ENCODE peak calls at places on chromosomes 4 and X, in five cellular contexts. Y is IMR-90, H is mesendoderm, L is mesenchymal stem cell, G is H1. V is an unnamed sample.

GRCh38 chr4:93317046-93317445 is 511.5 kb upstream of the ATOH1 start:
- DNase-seq in Y (no peak), H (no peak), L (no peak), G (no peak), V (no peak)

GRCh38 chr4:128560754-128561495 is 248.6 kb upstream of the JADE1 start:
- DNase-seq in Y (peak; percentile 77), H (peak; percentile 90), L (peak; percentile 71), G (no peak), V (no peak)

GRCh38 chrX:22300130-22300529 is 27.4 kb downstream of the CBLL2 start:
- DNase-seq in Y (peak; percentile 67), H (peak; percentile 41), L (peak; percentile 70), G (no peak), V (no peak)

GRCh38 chr4:23789765-23790164 is 100.1 kb downstream of the PPARGC1A start:
- DNase-seq in Y (peak; percentile 79), H (peak; percentile 59), L (peak; percentile 80), G (no peak), V (no peak)

GRCh38 chrX:16120431-16120830 is 2.9 kb upstream of the GRPR start:
- DNase-seq in Y (no peak), H (no peak), L (no peak), G (no peak), V (no peak)

GRCh38 chr4:93384897-93385296 is 443.7 kb upstream of the ATOH1 start:
- DNase-seq in Y (peak; percentile 81), H (no peak), L (peak; percentile 36), G (no peak), V (no peak)

GRCh38 chrX:111259559-111259958 is 10.7 kb downstream of the CAPN6 start:
- DNase-seq in Y (no peak), H (no peak), L (no peak), G (no peak), V (no peak)

GRCh38 chr4:96145671-96146070 is 305.8 kb downstream of the PDHA2 start:
- DNase-seq in Y (no peak), H (no peak), L (peak; percentile 45), G (no peak), V (no peak)

GRCh38 chrX:45767021-45767491 is 566.4 kb upstream of the DIPK2B start:
- DNase-seq in Y (peak; percentile 43), H (no peak), L (peak; percentile 79), G (no peak), V (no peak)
- H3K4me3 ChIP-seq in Y (peak overlapping the region; percentile 68), H (no peak overlapping the region), L (no peak overlapping the region), G (no peak overlapping the region), V (no peak overlapping the region)

DNA sequence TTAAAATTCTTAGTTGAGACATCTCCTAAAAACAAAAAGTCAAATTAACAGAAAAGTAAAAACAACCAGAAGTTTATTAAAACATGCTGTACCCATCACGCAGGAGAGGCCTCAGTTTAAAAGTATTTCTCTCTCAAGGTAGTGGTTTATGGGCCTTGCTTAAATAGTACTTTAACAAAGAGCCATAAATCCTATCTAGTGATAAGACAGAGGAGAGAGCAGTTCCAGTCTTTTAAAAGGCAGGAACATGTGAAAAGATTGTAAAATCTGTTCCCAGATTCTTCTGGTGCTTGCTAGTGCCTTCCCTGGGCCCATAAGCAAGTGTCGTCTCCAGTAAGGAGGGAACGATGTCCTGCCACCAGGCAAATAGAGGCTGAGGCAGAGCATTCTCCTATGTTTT is 476.3 kb upstream of the ADGRL3 start:
- DNase-seq in Y (no peak), H (peak; percentile 10), L (no peak), G (no peak), V (no peak)
- H2BK15ac ChIP-seq in Y (peak overlapping the region; percentile 87), H (peak overlapping the region; percentile 92), L (no peak overlapping the region), G (no peak overlapping the region), V (no peak overlapping the region)

GRCh38 chr4:40202474-40202873 is 5.6 kb downstream of the RHOH start:
- DNase-seq in Y (no peak), H (no peak), L (no peak), G (no peak), V (no peak)

GRCh38 chr4:40201898-40202297 is 5.1 kb downstream of the RHOH start:
- DNase-seq in Y (no peak), H (no peak), L (no peak), G (no peak), V (no peak)

GRCh38 chr4:40206421-40206820 is 9.6 kb downstream of the RHOH start:
- DNase-seq in Y (no peak), H (no peak), L (no peak), G (no peak), V (no peak)

GRCh38 chr4:40205259-40206198 is 8.7 kb downstream of the RHOH start:
- DNase-seq in Y (no peak), H (peak; percentile 24), L (no peak), G (no peak), V (no peak)

GRCh38 chr4:40204507-40205258 is 7.9 kb downstream of the RHOH start:
- DNase-seq in Y (no peak), H (no peak), L (no peak), G (no peak), V (no peak)
- H3K27ac ChIP-seq in Y (no peak overlapping the region), H (no peak overlapping the region), L (no peak overlapping the region), G (no peak overlapping the region), V (no peak overlapping the region)

DNA sequence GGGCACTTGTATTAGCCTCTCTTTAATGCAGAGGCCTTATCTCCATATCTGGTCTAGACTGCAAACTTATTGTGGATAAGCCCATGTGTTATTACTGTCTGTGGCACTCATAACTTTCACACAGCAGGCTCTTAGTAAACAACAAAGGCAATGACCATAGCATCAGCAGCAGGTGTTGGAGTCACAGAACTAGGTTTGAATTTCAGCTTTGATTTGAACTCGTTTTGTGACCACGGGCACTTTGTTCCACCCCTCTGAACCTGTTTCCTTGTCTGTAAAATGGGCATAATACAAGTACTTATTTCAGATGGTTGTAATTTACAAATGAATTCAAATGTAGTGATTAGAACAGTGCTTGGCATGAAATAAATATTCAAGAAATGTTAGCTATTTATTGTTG is 121.8 kb upstream of the C1GALT1C1 start:
- DNase-seq in Y (no peak), H (no peak), L (no peak), G (no peak), V (no peak)
- H3K4me3 ChIP-seq in Y (no peak overlapping the region), H (no peak overlapping the region), L (no peak overlapping the region), G (no peak overlapping the region), V (no peak overlapping the region)

GRCh38 chrX:40871385-40872082 is 136.2 kb upstream of the MED14 start:
- DNase-seq in Y (peak; percentile 37), H (no peak), L (peak; percentile 4), G (no peak), V (no peak)
- H2BK15ac ChIP-seq in Y (no peak overlapping the region), H (no peak overlapping the region), L (no peak overlapping the region), G (no peak overlapping the region), V (no peak overlapping the region)

DNA sequence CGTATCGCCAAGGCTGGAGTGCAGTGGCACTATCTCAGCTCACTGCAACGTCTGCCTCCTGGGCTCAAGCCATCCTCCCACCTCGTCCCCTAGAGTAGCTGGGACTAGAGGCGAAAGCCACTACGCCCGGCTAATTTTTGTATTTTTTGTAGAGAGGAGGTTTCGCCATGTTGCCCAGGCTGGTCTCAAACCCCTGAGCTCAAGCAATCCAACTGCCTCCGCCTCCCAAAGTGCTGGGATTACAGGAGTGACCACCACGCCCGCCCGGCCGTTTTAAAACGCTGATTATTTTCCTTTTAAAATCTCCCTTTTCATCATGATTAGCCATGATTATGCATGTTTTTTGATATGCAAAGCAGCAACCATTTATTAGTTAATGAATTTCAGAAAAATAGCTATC is 2.2 kb downstream of the N4BP2 start:
- DNase-seq in Y (no peak), H (no peak), L (no peak), G (no peak), V (no peak)
- H3K27ac ChIP-seq in Y (no peak overlapping the region), H (no peak overlapping the region), L (no peak overlapping the region), G (no peak overlapping the region), V (no peak overlapping the region)

GRCh38 chr4:158356331-158356730 is 146.0 kb downstream of the TMEM144 start:
- DNase-seq in Y (no peak), H (no peak), L (no peak), G (no peak), V (no peak)
- H3K4me3 ChIP-seq in Y (no peak overlapping the region), H (no peak overlapping the region), L (no peak overlapping the region), G (no peak overlapping the region), V (no peak overlapping the region)

V was measured in neuronal stem cell.